ENCODE peak calls at places on chromosomes 7 and 10, in ten cellular contexts. P, X, L, S, T, F, H, M, A and K are unnamed samples.

GRCh38 chr10:79938728-79939380 is 10.1 kb downstream of the SFTPD start:
- DNase-seq in P (peak; percentile 20), X (no peak), L (peak; percentile 69), S (no peak), T (no peak), F (no peak), H (peak; percentile 72), M (no peak), A (no peak), K (no peak)

GRCh38 chr10:112307631-112308502 is 24.7 kb downstream of the TECTB start:
- DNase-seq in P (peak; percentile 51), X (no peak), L (no peak), S (no peak), T (peak; percentile 23), F (peak; percentile 73), H (peak; percentile 45), M (no peak), A (peak; percentile 38), K (peak; percentile 9)

GRCh38 chr10:31586708-31587107 is 267.7 kb downstream of the ZEB1 start:
- DNase-seq in P (peak; percentile 43), X (no peak), L (no peak), S (no peak), T (no peak), F (no peak), H (peak; percentile 67), M (no peak), A (no peak), K (no peak)

GRCh38 chr10:47048533-47048905 is 137.3 kb downstream of the PTPN20 start:
- DNase-seq in P (no peak), X (no peak), L (no peak), S (no peak), T (no peak), F (peak; percentile 39), H (peak; percentile 65), M (no peak), A (no peak), K (no peak)

GRCh38 chr10:130559213-130559944 is 423.2 kb downstream of the GLRX3 start:
- DNase-seq in P (no peak), X (no peak), L (no peak), S (no peak), T (no peak), F (no peak), H (no peak), M (no peak), A (no peak), K (no peak)

GRCh38 chr7:75789501-75789900 is 17.5 kb upstream of the CCL26 start:
- DNase-seq in P (no peak), X (no peak), L (no peak), S (no peak), T (no peak), F (no peak), H (no peak), M (no peak), A (no peak), K (no peak)

GRCh38 chr10:125264752-125265578 is 104.6 kb upstream of the CTBP2 start:
- DNase-seq in P (no peak), X (no peak), L (no peak), S (no peak), T (no peak), F (no peak), H (no peak), M (no peak), A (peak; percentile 80), K (no peak)

GRCh38 chr10:124394583-124394982 is 24.1 kb downstream of the OAT start:
- DNase-seq in P (no peak), X (no peak), L (no peak), S (no peak), T (no peak), F (no peak), H (no peak), M (no peak), A (peak; percentile 78), K (no peak)

GRCh38 chr7:2072042-2072441 is 160.7 kb downstream of the MAD1L1 start:
- DNase-seq in P (peak; percentile 71), X (no peak), L (no peak), S (no peak), T (no peak), F (no peak), H (no peak), M (no peak), A (no peak), K (no peak)

GRCh38 chr10:31466313-31466712 is 147.3 kb downstream of the ZEB1 start:
- DNase-seq in P (no peak), X (no peak), L (no peak), S (no peak), T (no peak), F (no peak), H (no peak), M (no peak), A (no peak), K (no peak)

GRCh38 chr10:120581496-120581895 is 124.5 kb downstream of the PLPP4 start:
- DNase-seq in P (no peak), X (no peak), L (no peak), S (no peak), T (no peak), F (peak; percentile 18), H (no peak), M (no peak), A (no peak), K (no peak)

GRCh38 chr10:47253030-47253637 is 46.9 kb upstream of the GDF10 start:
- DNase-seq in P (no peak), X (no peak), L (no peak), S (no peak), T (no peak), F (no peak), H (no peak), M (no peak), A (no peak), K (no peak)

GRCh38 chr10:79127151-79127961 is 58.6 kb downstream of the ZMIZ1 start:
- DNase-seq in P (no peak), X (peak; percentile 88), L (peak; percentile 81), S (peak; percentile 79), T (peak; percentile 67), F (peak; percentile 54), H (no peak), M (no peak), A (peak; percentile 35), K (peak; percentile 87)

GRCh38 chr10:88262591-88263234 is 320.4 kb downstream of the RNLS start:
- DNase-seq in P (no peak), X (no peak), L (no peak), S (no peak), T (no peak), F (no peak), H (no peak), M (no peak), A (no peak), K (no peak)

GRCh38 chr10:121796342-121796741 is 131.5 kb downstream of the ATE1 start:
- DNase-seq in P (no peak), X (no peak), L (no peak), S (no peak), T (no peak), F (no peak), H (no peak), M (no peak), A (no peak), K (no peak)

GRCh38 chr7:53466396-53466795 is 431.0 kb downstream of the POM121L12 start:
- DNase-seq in P (no peak), X (no peak), L (no peak), S (no peak), T (no peak), F (no peak), H (no peak), M (no peak), A (no peak), K (no peak)

GRCh38 chr10:30752481-30752881 is 122.9 kb upstream of the LYZL2 start:
- DNase-seq in P (no peak), X (no peak), L (no peak), S (no peak), T (no peak), F (no peak), H (no peak), M (no peak), A (no peak), K (no peak)

GRCh38 chr7:15839415-15840100 is 153.1 kb upstream of the MEOX2 start:
- DNase-seq in P (no peak), X (peak; percentile 76), L (peak; percentile 82), S (no peak), T (peak; percentile 78), F (peak; percentile 85), H (peak; percentile 75), M (no peak), A (no peak), K (peak; percentile 16)

GRCh38 chr7:56046728-56047445 is 4.4 kb downstream of the PSPH start:
- DNase-seq in P (no peak), X (no peak), L (no peak), S (peak; percentile 78), T (peak; percentile 98), F (peak; percentile 23), H (no peak), M (no peak), A (peak; percentile 19), K (peak; percentile 94)

DNA sequence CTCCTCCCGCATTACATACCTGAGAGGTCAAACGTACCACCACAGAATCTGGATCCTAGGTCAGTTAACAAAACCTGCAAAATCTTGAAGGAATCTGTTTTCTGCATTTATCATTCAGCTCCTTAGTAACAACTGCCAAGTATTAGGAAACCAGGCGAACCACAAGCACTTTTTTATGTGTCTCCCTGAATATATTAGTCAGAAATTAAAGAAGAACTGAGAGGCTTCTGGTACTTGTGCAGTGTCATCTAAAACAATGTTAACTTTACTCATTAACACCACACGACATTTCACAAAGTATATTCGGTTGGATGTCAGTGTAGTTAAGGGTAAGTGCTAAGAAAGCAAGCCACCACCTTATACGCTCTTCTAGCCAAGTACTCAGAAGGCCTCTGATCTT is 2.5 kb downstream of the CCDC6 start:
- DNase-seq in P (no peak), X (no peak), L (no peak), S (peak; percentile 7), T (no peak), F (no peak), H (no peak), M (no peak), A (peak; percentile 40), K (no peak)
- H3K4me3 ChIP-seq in P (no peak overlapping the region), X (peak overlapping the region; percentile 99), L (peak overlapping the region; percentile 98), S (peak overlapping the region; percentile 94), T (no peak overlapping the region), F (peak overlapping the region; percentile 89), H (peak overlapping the region; percentile 97), M (no peak overlapping the region), A (peak overlapping the region; percentile 97), K (no peak overlapping the region)

GRCh38 chr10:32905466-32905865 is 52.6 kb downstream of the ITGB1 start:
- DNase-seq in P (no peak), X (no peak), L (no peak), S (no peak), T (no peak), F (no peak), H (no peak), M (no peak), A (no peak), K (no peak)
- H3K4me3 ChIP-seq in P (no peak overlapping the region), X (no peak overlapping the region), L (no peak overlapping the region), S (no peak overlapping the region), T (no peak overlapping the region), F (no peak overlapping the region), H (no peak overlapping the region), M (no peak overlapping the region), A (no peak overlapping the region), K (no peak overlapping the region)

GRCh38 chr7:148037049-148037448 is 553.5 kb upstream of the C7orf33 start:
- DNase-seq in P (no peak), X (no peak), L (no peak), S (no peak), T (no peak), F (no peak), H (no peak), M (no peak), A (no peak), K (no peak)
- H3K4me3 ChIP-seq in P (no peak overlapping the region), X (no peak overlapping the region), L (no peak overlapping the region), S (no peak overlapping the region), T (no peak overlapping the region), F (no peak overlapping the region), H (no peak overlapping the region), M (no peak overlapping the region), A (no peak overlapping the region), K (no peak overlapping the region)

GRCh38 chr7:81462672-81463071 is 307.2 kb downstream of the HGF start:
- DNase-seq in P (no peak), X (no peak), L (no peak), S (peak; percentile 59), T (no peak), F (no peak), H (no peak), M (no peak), A (peak; percentile 59), K (peak; percentile 86)
- H3K4me3 ChIP-seq in P (no peak overlapping the region), X (no peak overlapping the region), L (no peak overlapping the region), S (no peak overlapping the region), T (no peak overlapping the region), F (no peak overlapping the region), H (no peak overlapping the region), M (no peak overlapping the region), A (no peak overlapping the region), K (no peak overlapping the region)